ENCODE peak calls at places on chromosomes 4 and X, in nine cellular contexts. One of them, this sample, is unnamed.

GRCh38 chrX:52346462-52347165 is 22.2 kb upstream of the XAGE2 start:
- DNase-seq in GM23248: peak
- DNase-seq in MM.1S: no peak
- DNase-seq in HCT116: peak
- DNase-seq in hepatocyte: no peak
- DNase-seq in OCI-LY7: no peak
- DNase-seq in PC-3: peak
- DNase-seq in SK-N-SH: no peak
- DNase-seq in GM23338: no peak
- DNase-seq in this sample: no peak

GRCh38 chr4:7854697-7855370 is 84.8 kb downstream of the AFAP1 start:
- DNase-seq in GM23248: no peak
- DNase-seq in MM.1S: no peak
- DNase-seq in HCT116: no peak
- DNase-seq in hepatocyte: no peak
- DNase-seq in OCI-LY7: no peak
- DNase-seq in PC-3: no peak
- DNase-seq in SK-N-SH: no peak
- DNase-seq in GM23338: no peak
- DNase-seq in this sample: no peak

GRCh38 chr4:153901220-153901619 is 112.3 kb upstream of the SFRP2 start:
- DNase-seq in GM23248: no peak
- DNase-seq in MM.1S: no peak
- DNase-seq in HCT116: no peak
- DNase-seq in hepatocyte: no peak
- DNase-seq in OCI-LY7: no peak
- DNase-seq in PC-3: no peak
- DNase-seq in SK-N-SH: no peak
- DNase-seq in GM23338: no peak
- DNase-seq in this sample: no peak

GRCh38 chr4:155509619-155510018 is 132.9 kb upstream of the MAP9 start:
- DNase-seq in GM23248: peak
- DNase-seq in MM.1S: no peak
- DNase-seq in HCT116: no peak
- DNase-seq in hepatocyte: no peak
- DNase-seq in OCI-LY7: no peak
- DNase-seq in PC-3: peak
- DNase-seq in SK-N-SH: no peak
- DNase-seq in GM23338: no peak
- DNase-seq in this sample: no peak

GRCh38 chr4:54840992-54841768 is 183.4 kb downstream of the KIT start:
- DNase-seq in GM23248: peak
- DNase-seq in MM.1S: no peak
- DNase-seq in HCT116: no peak
- DNase-seq in hepatocyte: peak
- DNase-seq in OCI-LY7: no peak
- DNase-seq in PC-3: peak
- DNase-seq in SK-N-SH: peak
- DNase-seq in GM23338: no peak
- DNase-seq in this sample: peak

GRCh38 chr4:26192921-26193894 is 127.6 kb upstream of the RBPJ start:
- DNase-seq in GM23248: peak
- DNase-seq in MM.1S: no peak
- DNase-seq in HCT116: no peak
- DNase-seq in hepatocyte: no peak
- DNase-seq in OCI-LY7: no peak
- DNase-seq in PC-3: no peak
- DNase-seq in SK-N-SH: no peak
- DNase-seq in GM23338: no peak
- DNase-seq in this sample: no peak

GRCh38 chrX:11375614-11376119 is 82.5 kb downstream of the AMELX start:
- DNase-seq in GM23248: no peak
- DNase-seq in MM.1S: no peak
- DNase-seq in HCT116: no peak
- DNase-seq in hepatocyte: peak
- DNase-seq in OCI-LY7: no peak
- DNase-seq in PC-3: no peak
- DNase-seq in SK-N-SH: no peak
- DNase-seq in GM23338: no peak
- DNase-seq in this sample: no peak

GRCh38 chrX:140432328-140433025 is 72.4 kb downstream of the SOX3 start:
- DNase-seq in GM23248: peak
- DNase-seq in MM.1S: no peak
- DNase-seq in HCT116: no peak
- DNase-seq in hepatocyte: peak
- DNase-seq in OCI-LY7: no peak
- DNase-seq in PC-3: no peak
- DNase-seq in SK-N-SH: no peak
- DNase-seq in GM23338: no peak
- DNase-seq in this sample: no peak

GRCh38 chr4:101282076-101282844 is 65.1 kb downstream of the PPP3CA start:
- DNase-seq in GM23248: no peak
- DNase-seq in MM.1S: no peak
- DNase-seq in HCT116: no peak
- DNase-seq in hepatocyte: no peak
- DNase-seq in OCI-LY7: no peak
- DNase-seq in PC-3: no peak
- DNase-seq in SK-N-SH: no peak
- DNase-seq in GM23338: peak
- DNase-seq in this sample: no peak

GRCh38 chr4:15366660-15367059 is 61.2 kb upstream of the C1QTNF7 start:
- DNase-seq in GM23248: no peak
- DNase-seq in MM.1S: no peak
- DNase-seq in HCT116: no peak
- DNase-seq in hepatocyte: no peak
- DNase-seq in OCI-LY7: no peak
- DNase-seq in PC-3: no peak
- DNase-seq in SK-N-SH: no peak
- DNase-seq in GM23338: no peak
- DNase-seq in this sample: no peak

GRCh38 chr4:95087657-95088455 is 330.1 kb downstream of the BMPR1B start:
- DNase-seq in GM23248: peak
- DNase-seq in MM.1S: no peak
- DNase-seq in HCT116: no peak
- DNase-seq in hepatocyte: peak
- DNase-seq in OCI-LY7: no peak
- DNase-seq in PC-3: no peak
- DNase-seq in SK-N-SH: peak
- DNase-seq in GM23338: no peak
- DNase-seq in this sample: no peak

DNA sequence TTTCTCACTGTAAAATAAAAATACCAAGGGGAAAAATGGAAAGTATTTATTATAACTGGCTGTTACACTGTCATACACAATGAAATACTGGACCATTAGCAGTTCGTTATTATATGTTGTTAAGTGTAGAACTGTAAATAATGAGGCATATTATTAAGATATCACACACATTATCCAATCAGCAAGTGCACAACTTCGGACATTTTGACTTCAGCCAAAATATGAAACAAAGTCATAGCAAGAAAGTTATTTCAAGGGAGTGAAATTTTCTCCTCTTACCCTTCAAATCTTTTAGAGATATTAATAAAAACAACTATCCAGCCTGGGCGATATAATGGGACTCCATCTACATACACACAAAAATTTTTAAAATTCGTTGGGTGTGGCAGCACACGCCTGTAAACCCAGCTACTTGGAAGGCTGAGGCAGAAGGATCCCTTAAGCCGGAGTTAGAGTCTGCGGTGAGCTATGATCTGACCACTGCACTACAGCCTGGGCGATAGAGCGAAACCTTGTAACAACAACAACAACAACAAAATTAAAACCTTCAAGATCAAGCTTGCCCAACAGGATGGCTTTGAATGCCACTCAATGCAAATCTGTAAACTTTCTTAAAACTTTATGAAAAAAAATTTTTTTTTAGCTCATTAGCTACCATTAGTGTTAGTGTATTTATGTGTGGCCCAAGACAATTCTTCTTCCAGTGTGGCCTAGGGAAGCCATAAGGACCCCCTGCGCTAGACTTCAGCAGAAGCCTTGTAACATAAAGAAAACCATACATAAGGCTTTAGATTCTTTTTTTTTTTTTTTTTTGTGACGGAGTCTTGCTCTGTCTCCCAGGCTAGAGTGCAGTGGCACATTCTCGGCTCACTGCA is 1.3 kb upstream of the CISD2 start:
- DNase-seq in GM23248: no peak
- DNase-seq in MM.1S: peak
- DNase-seq in HCT116: no peak
- DNase-seq in hepatocyte: no peak
- DNase-seq in OCI-LY7: peak
- DNase-seq in PC-3: no peak
- DNase-seq in SK-N-SH: no peak
- DNase-seq in GM23338: no peak
- DNase-seq in this sample: no peak
- H2AFZ ChIP-seq in GM23248: peak
- H2AFZ ChIP-seq in MM.1S: peak
- H2AFZ ChIP-seq in HCT116: no peak
- H2AFZ ChIP-seq in hepatocyte: no peak
- H2AFZ ChIP-seq in OCI-LY7: peak
- H2AFZ ChIP-seq in PC-3: no peak
- H2AFZ ChIP-seq in SK-N-SH: peak
- H2AFZ ChIP-seq in GM23338: no peak
- H2AFZ ChIP-seq in this sample: no peak

DNA sequence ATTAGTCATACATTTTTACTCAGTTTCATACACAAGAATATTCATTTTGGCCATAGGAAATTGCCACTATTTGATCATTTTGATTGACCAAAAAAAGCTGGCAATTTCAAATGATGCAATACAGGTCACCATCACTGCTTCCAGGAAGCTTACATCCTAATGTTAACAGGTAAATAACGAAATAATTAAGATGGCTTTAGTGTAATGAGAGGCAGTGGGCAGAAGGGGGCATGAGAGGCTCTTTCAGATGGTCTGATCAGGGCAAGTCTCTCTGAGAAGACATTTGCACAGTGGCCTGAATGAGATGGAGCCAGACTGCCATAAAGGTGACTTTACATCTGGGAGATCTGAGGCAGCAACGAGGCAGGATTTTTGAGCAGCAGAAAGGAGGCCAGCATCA is 170.7 kb downstream of the SLIT2 start:
- DNase-seq in GM23248: peak
- DNase-seq in MM.1S: peak
- DNase-seq in HCT116: peak
- DNase-seq in hepatocyte: peak
- DNase-seq in OCI-LY7: peak
- DNase-seq in PC-3: peak
- DNase-seq in SK-N-SH: peak
- DNase-seq in GM23338: peak
- DNase-seq in this sample: peak
- TF ChIP-seq EZH2phosphoT487 in GM23248: no peak
- TF ChIP-seq EZH2phosphoT487 in MM.1S: no peak
- TF ChIP-seq EZH2phosphoT487 in HCT116: no peak
- TF ChIP-seq EZH2phosphoT487 in hepatocyte: no peak
- TF ChIP-seq EZH2phosphoT487 in OCI-LY7: no peak
- TF ChIP-seq EZH2phosphoT487 in PC-3: no peak
- TF ChIP-seq EZH2phosphoT487 in SK-N-SH: no peak
- TF ChIP-seq EZH2phosphoT487 in GM23338: no peak
- TF ChIP-seq EZH2phosphoT487 in this sample: no peak

DNA sequence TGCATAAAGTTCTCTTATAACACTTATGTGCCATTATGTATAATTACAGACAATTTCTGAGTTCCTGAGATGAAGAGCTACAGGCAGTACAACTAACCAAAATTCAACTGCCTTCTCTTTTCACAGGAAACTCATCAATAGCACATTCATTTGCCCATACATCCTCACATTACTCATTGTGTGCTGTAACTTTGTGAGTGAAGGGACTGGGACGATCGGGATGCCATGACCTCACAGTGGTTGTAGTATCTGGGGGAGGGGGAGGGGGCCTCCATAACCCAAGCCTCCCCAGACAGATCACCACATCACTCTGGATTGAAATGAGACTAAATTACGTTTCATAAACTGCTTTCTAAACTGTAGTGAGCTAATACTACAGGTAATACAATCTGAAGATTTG is 60.7 kb downstream of the ABCG2 start:
- DNase-seq in GM23248: no peak
- DNase-seq in MM.1S: no peak
- DNase-seq in HCT116: no peak
- DNase-seq in hepatocyte: no peak
- DNase-seq in OCI-LY7: no peak
- DNase-seq in PC-3: peak
- DNase-seq in SK-N-SH: no peak
- DNase-seq in GM23338: no peak
- DNase-seq in this sample: no peak
- H2AFZ ChIP-seq in GM23248: no peak
- H2AFZ ChIP-seq in MM.1S: peak
- H2AFZ ChIP-seq in HCT116: no peak
- H2AFZ ChIP-seq in hepatocyte: no peak
- H2AFZ ChIP-seq in OCI-LY7: no peak
- H2AFZ ChIP-seq in PC-3: peak
- H2AFZ ChIP-seq in SK-N-SH: no peak
- H2AFZ ChIP-seq in GM23338: no peak
- H2AFZ ChIP-seq in this sample: no peak

GRCh38 chr4:73998040-73999011 is at the start of gene CXCL5:
- DNase-seq in GM23248: peak
- DNase-seq in MM.1S: no peak
- DNase-seq in HCT116: no peak
- DNase-seq in hepatocyte: peak
- DNase-seq in OCI-LY7: no peak
- DNase-seq in PC-3: peak
- DNase-seq in SK-N-SH: no peak
- DNase-seq in GM23338: peak
- DNase-seq in this sample: peak
- TF ChIP-seq EZH2phosphoT487 in GM23248: no peak
- TF ChIP-seq EZH2phosphoT487 in MM.1S: no peak
- TF ChIP-seq EZH2phosphoT487 in HCT116: no peak
- TF ChIP-seq EZH2phosphoT487 in hepatocyte: no peak
- TF ChIP-seq EZH2phosphoT487 in OCI-LY7: no peak
- TF ChIP-seq EZH2phosphoT487 in PC-3: no peak
- TF ChIP-seq EZH2phosphoT487 in SK-N-SH: no peak
- TF ChIP-seq EZH2phosphoT487 in GM23338: no peak
- TF ChIP-seq EZH2phosphoT487 in this sample: no peak

DNA sequence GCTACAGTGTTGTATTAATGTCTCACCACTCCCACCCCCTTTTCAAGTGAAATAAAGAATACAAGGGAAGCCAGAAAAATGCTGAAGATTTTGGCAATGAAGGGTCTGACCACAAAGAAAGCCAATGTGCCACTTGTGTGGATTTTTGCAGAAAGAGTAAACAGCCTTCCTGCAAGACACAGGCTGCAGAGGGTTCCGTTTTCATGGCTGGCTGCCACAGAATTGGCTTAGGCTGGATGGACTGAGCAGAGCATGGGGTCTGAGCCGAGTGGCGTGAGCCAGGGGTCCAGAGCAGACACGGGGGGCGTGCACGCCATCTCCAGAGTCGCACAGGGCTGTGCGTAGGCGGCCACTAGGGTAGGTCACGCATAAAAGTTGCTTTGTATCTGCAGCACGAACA is 69.2 kb downstream of the MTNR1A start:
- DNase-seq in GM23248: peak
- DNase-seq in MM.1S: no peak
- DNase-seq in HCT116: no peak
- DNase-seq in hepatocyte: no peak
- DNase-seq in OCI-LY7: no peak
- DNase-seq in PC-3: no peak
- DNase-seq in SK-N-SH: peak
- DNase-seq in GM23338: no peak
- DNase-seq in this sample: peak
- H2AFZ ChIP-seq in GM23248: no peak
- H2AFZ ChIP-seq in MM.1S: no peak
- H2AFZ ChIP-seq in HCT116: peak
- H2AFZ ChIP-seq in hepatocyte: no peak
- H2AFZ ChIP-seq in OCI-LY7: no peak
- H2AFZ ChIP-seq in PC-3: peak
- H2AFZ ChIP-seq in SK-N-SH: no peak
- H2AFZ ChIP-seq in GM23338: peak
- H2AFZ ChIP-seq in this sample: peak

GRCh38 chrX:150856101-150856500 is 42.4 kb downstream of the CD99L2 start:
- DNase-seq in GM23248: peak
- DNase-seq in MM.1S: no peak
- DNase-seq in HCT116: no peak
- DNase-seq in hepatocyte: no peak
- DNase-seq in OCI-LY7: no peak
- DNase-seq in PC-3: peak
- DNase-seq in SK-N-SH: no peak
- DNase-seq in GM23338: no peak
- DNase-seq in this sample: no peak
- TF ChIP-seq EZH2phosphoT487 in GM23248: no peak
- TF ChIP-seq EZH2phosphoT487 in MM.1S: no peak
- TF ChIP-seq EZH2phosphoT487 in HCT116: no peak
- TF ChIP-seq EZH2phosphoT487 in hepatocyte: no peak
- TF ChIP-seq EZH2phosphoT487 in OCI-LY7: no peak
- TF ChIP-seq EZH2phosphoT487 in PC-3: no peak
- TF ChIP-seq EZH2phosphoT487 in SK-N-SH: no peak
- TF ChIP-seq EZH2phosphoT487 in GM23338: no peak
- TF ChIP-seq EZH2phosphoT487 in this sample: no peak

This sample was measured in neural progenitor cell.